ENCODE peak calls at places on chromosomes 2 and 18, in five cellular contexts. W is HepG2, E is K562, C is H1, F is GM12878. Q is an unnamed sample. For H3K4me1, the result is how much of the 10 kb centered on the place peaks cover.

GRCh38 chr2:86675611-86676015 is 44.5 kb upstream of the RMND5A start:
- DNase-seq in W (peak), C (no peak), E (no peak), F (no peak), Q (peak)

GRCh38 chr2:101111917-101112771 is 39.0 kb downstream of the TBC1D8 start:
- DNase-seq in E (no peak), F (no peak), W (peak), C (no peak), Q (no peak)

GRCh38 chr2:232928564-232929302 is 58.7 kb downstream of the SNORC start:
- DNase-seq in E (no peak), W (no peak), C (no peak), F (no peak), Q (peak)

GRCh38 chr2:1675633-1676032 is 68.7 kb downstream of the PXDN start:
- DNase-seq in E (no peak), W (no peak), C (no peak), F (no peak), Q (no peak)

GRCh38 chr18:50274044-50274442 is 7.3 kb downstream of the MBD1 start:
- DNase-seq in W (no peak), F (no peak), E (no peak), C (no peak), Q (no peak)

GRCh38 chr2:36266536-36267121 is 88.9 kb upstream of the CRIM1 start:
- DNase-seq in E (no peak), C (no peak), F (no peak), W (no peak), Q (peak)

GRCh38 chr2:136020831-136021230 is 35.4 kb upstream of the DARS1 start:
- DNase-seq in F (no peak), E (no peak), C (no peak), W (no peak), Q (no peak)

GRCh38 chr2:85785027-85785822 is 31.4 kb downstream of the ATOH8 start:
- DNase-seq in E (no peak), W (no peak), F (no peak), C (no peak), Q (no peak)

GRCh38 chr18:37710731-37711130 is 145.1 kb upstream of the CELF4 start:
- DNase-seq in C (no peak), W (no peak), F (no peak), E (no peak), Q (no peak)

GRCh38 chr18:2433366-2433765 is 137.9 kb downstream of the METTL4 start:
- DNase-seq in E (no peak), C (no peak), F (no peak), W (no peak), Q (no peak)

GRCh38 chr2:68877079-68877772 is 6.0 kb upstream of the BMP10 start:
- DNase-seq in C (no peak), E (no peak), F (no peak), W (no peak), Q (no peak)

GRCh38 chr18:42310956-42311355 is 355.9 kb downstream of the PIK3C3 start:
- DNase-seq in W (no peak), F (no peak), E (no peak), C (no peak), Q (peak)

GRCh38 chr2:175233135-175233719 is 51.7 kb upstream of the ATP5MC3 start:
- DNase-seq in E (no peak), C (no peak), F (no peak), W (no peak), Q (no peak)

GRCh38 chr18:64720781-64721464 is 572.0 kb upstream of the LINC00305 start:
- DNase-seq in F (no peak), W (peak), E (no peak), C (no peak), Q (no peak)

DNA sequence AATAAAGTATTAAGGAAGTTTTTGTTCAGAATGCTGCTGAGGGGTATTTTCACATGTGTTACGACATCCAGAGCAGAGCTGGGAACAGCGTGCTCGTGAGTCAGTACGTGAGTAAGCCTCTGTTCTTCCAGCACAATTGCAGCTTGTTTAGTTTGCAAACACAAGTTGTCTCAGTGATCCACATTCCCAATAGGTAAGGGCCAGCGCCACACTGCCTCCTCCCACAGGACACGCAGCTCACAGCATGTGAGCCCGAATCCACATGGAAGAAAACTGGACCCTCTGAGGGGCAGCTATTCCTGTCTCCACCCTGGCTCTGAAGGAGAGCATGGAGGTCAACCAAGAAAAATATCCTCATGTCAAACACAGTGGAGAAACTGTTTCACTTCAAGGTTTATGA is 173.9 kb upstream of the PID1 start:
- DNase-seq in W (peak), C (peak), E (no peak), F (no peak), Q (peak)
- H2AFZ ChIP-seq in W (no peak), C (peak), E (no peak), F (no peak), Q (no peak)

GRCh38 chr18:23141022-23141999 is 6.0 kb downstream of the CABLES1 start:
- DNase-seq in E (no peak), C (no peak), W (peak), F (no peak), Q (no peak)

GRCh38 chr18:23142285-23142929 is 7.1 kb downstream of the CABLES1 start:
- DNase-seq in E (no peak), F (no peak), W (peak), C (no peak), Q (no peak)

GRCh38 chr18:23143871-23144270 is 8.6 kb downstream of the CABLES1 start:
- DNase-seq in F (no peak), W (no peak), C (no peak), E (no peak), Q (no peak)

GRCh38 chr18:23144628-23145027 is 9.3 kb downstream of the CABLES1 start:
- DNase-seq in E (no peak), C (no peak), F (no peak), W (no peak), Q (no peak)

GRCh38 chr18:23143059-23143831 is 8.0 kb downstream of the CABLES1 start:
- DNase-seq in E (no peak), C (no peak), W (no peak), F (no peak), Q (no peak)
- TF ChIP-seq CREB1 in E (no peak), C (no peak), W (no peak), F (no peak), Q (no peak)

DNA sequence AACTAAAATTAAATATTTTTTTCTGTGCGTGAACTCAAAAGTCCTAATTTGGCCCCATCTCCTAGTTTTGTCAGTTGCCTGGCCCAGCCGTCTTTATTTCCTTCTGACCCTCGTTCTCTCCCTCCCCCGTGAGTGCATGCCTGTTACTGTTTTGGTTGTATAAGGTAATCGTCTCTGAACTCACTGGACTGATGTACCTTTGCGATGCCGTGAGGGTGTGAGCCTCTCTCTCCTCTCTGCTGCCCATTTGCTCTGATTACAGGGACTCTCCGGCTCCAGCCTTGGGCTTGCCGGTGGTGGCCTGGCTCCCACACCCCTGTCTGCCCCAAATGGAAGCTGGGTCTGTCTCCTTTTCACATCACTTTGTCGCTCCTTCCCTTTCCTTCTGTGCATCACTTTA is 66.5 kb upstream of the RBM44 start:
- DNase-seq in W (peak), C (no peak), F (no peak), E (no peak), Q (no peak)
- H3K4me1 ChIP-seq in W (half or more), C (under half), F (under half), E (under half), Q (half or more)

DNA sequence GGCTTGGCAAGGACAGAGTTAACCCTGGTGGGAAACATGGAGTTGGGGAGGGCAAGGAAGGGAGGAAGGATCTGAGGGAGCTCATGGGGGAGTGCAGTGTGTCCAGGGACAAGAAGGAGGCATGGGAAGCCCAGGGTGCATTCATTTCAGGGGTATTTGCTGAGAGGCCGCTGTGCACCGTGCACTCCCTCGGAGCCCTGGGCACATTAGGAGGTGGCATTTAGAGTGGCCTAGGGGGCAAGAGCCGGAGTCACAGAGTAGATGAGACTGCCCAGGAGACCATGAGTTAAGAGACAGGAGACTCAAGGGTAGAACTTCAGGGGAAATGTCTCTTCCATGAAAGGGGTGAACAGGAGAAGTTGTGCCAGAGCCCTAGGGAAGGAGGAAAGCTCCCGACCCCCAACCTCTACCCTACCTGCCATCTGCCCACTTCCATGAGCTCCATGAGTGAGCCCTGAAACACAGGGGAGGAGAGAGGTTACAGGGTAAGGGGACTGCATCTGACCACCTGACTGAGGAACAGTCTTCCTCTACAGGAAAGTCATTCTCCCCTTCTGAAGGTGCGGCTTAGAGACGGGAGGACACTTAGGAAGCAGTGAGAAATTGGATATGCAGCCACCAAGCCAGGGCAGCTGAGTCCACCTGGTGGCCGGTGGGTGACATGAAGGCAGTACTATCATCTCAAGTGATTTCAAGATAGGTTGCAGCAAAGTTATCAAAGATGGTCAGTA is 58.5 kb upstream of the COPS8 start:
- DNase-seq in C (peak), E (peak), W (peak), F (no peak), Q (peak)
- H2AFZ ChIP-seq in C (no peak), E (no peak), W (no peak), F (no peak), Q (no peak)

DNA sequence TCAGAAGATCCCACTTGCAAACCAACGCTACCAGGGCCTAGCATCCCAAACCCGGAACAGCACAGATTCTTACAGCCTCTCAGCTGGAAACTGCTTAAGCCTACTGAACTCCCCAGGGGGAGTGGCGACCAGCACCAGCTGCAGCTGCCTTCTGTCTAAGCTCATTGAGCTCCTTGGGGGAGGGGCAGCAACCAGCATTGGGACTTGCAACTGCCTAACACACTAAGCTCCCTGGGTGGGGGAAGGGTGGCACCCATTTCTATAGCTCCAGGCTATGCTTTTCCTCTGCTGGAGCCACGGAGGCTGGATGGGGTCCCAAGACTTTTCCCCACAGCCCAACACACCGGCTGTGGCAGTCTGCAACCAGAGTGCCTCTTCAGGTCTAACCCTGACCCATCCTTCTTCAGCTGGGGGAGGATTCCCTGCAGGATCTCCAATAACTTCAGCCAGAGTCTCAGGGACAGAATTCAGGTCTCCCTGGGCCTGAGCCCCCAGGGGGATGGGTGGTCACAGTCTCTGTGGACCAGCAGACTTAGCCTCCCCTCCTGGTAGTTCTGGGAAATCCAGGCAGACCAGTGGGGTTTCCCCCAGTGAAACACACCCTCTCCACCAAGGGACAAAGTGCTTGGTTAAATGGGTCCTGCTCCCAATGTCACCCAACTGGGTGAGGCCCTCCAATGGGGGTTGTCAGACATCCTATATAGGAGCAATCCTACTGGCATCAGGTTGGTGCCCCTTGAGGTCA is 45.9 kb upstream of the ITGA4 start:
- DNase-seq in C (peak), F (peak), W (no peak), E (no peak), Q (peak)
- TF ChIP-seq CREB1 in C (no peak), F (no peak), W (no peak), E (no peak), Q (no peak)

GRCh38 chr18:48335829-48336228 is 73.4 kb downstream of the ZBTB7C start:
- DNase-seq in C (no peak), E (no peak), F (no peak), W (no peak), Q (peak)

GRCh38 chr18:48338915-48339314 is 70.3 kb downstream of the ZBTB7C start:
- DNase-seq in W (no peak), F (no peak), E (no peak), C (no peak), Q (no peak)

GRCh38 chr18:48336332-48336731 is 72.9 kb downstream of the ZBTB7C start:
- DNase-seq in W (no peak), E (no peak), F (no peak), C (no peak), Q (no peak)

GRCh38 chr18:48334845-48335244 is 74.3 kb downstream of the ZBTB7C start:
- DNase-seq in F (no peak), W (no peak), C (no peak), E (no peak), Q (no peak)

DNA sequence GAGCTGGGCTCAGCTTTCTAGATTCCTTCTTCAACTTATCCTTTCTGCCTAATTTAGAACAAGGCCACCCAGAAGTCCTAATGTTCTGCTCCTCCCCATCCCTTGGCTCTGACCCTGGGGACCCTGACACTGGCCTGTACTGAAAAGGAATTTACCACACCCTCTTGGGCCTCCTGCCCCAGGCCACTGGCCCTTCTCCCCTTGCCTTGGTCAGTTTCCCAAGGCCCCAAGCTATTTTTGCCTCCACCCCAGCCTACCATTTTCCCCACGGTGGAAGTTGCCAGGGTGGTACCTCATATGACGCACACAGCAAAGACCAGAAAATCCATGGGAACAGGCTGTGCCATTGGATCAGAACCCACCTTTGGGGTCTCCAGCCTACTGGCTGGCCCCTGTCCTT is 72.1 kb downstream of the ZBTB7C start:
- DNase-seq in W (no peak), E (no peak), F (no peak), C (no peak), Q (no peak)
- H3K4me1 ChIP-seq in W (under half), E (under half), F (under half), C (under half), Q (under half)

GRCh38 chr18:36673452-36673851 is 155.3 kb downstream of the TPGS2 start:
- DNase-seq in F (no peak), E (no peak), C (no peak), W (no peak), Q (peak)

GRCh38 chr18:36676629-36677028 is 152.2 kb downstream of the TPGS2 start:
- DNase-seq in C (no peak), W (no peak), E (no peak), F (no peak), Q (no peak)

GRCh38 chr18:36680042-36680441 is 148.8 kb downstream of the TPGS2 start:
- DNase-seq in C (no peak), E (no peak), F (no peak), W (no peak), Q (no peak)

GRCh38 chr18:36672437-36673344 is 156.1 kb downstream of the TPGS2 start:
- DNase-seq in C (no peak), F (no peak), E (no peak), W (no peak), Q (no peak)

DNA sequence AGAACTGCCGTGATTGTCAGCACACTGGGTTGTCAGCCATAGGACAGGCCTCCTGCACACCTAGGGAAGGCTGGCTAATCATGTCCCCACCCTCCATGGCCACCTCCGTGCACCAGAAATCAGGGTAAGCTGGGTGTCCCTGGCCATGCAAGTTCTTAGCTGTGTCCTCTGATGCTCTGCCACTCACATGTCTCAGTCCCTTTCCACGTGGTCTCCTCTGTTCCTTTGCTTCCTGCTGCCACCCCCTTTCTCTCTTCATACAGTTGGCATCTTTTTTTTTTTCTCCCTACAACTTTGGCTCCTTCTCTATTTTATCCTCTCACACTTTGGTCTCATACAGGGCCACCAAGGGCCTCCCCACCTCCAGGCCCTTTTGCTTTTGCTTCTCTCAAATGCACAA is 153.7 kb downstream of the TPGS2 start:
- DNase-seq in W (no peak), E (no peak), F (no peak), C (no peak), Q (no peak)
- H2AFZ ChIP-seq in W (no peak), E (no peak), F (no peak), C (no peak), Q (no peak)

GRCh38 chr18:24009246-24009645 is 5.3 kb upstream of the TTC39C start:
- DNase-seq in W (no peak), C (no peak), F (no peak), E (no peak), Q (no peak)
- TF ChIP-seq CREB1 in W (no peak), C (no peak), F (no peak), E (no peak), Q (no peak)

DNA sequence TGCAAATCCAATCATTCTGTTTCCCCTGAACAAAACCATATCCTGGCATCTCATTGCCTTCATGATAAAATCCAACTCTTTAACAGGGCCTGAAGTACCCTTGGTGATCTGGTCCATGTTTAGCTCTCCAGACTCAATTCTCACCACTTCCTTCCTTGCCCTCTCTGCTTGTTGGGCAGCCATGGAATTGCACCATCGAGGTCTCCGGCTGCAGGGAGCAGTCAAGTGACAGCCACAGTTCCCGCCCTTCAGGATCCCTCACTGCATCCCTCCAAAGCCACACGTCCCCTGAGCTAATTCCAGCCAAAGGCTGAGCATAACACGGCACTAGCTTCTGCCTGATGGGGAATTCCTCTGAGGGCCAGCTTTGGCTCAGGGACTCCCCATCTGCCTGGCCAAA is 47.4 kb upstream of the SLC1A4 start:
- DNase-seq in E (no peak), C (no peak), W (no peak), F (no peak), Q (no peak)
- H3K4me1 ChIP-seq in E (under half), C (under half), W (half or more), F (half or more), Q (under half)